ENCODE peak calls at places on chromosomes 6 and 20, in six cellular contexts. O is lower leg skin; Z is activated CD4-positive, alpha-beta T cell treated with anti-CD3 and anti-CD28 coated beads, Interleukin-2, amount 50 U/mL, for 1 hour; X is NCI-H1105 treated with DMSO at 0.1 percent for 48 hours; Y is fibroblast of lung; S is foreskin fibroblast. P is an unnamed sample.
A peak's percentile ranks its signal among the peaks of the same experiment; 100 is the strongest.

GRCh38 chr6:63572733-63573139 is 456 bp downstream of the LOC128125822 start:
- DNase-seq in Y (no peak), X (no peak), Z (no peak), S (no peak), O (no peak), P (no peak)

GRCh38 chr6:8278562-8278961 is 156.8 kb downstream of the SLC35B3 start:
- DNase-seq in S (no peak), Z (no peak), O (no peak), X (no peak), Y (no peak), P (no peak)

GRCh38 chr6:125197795-125198269 is 44.3 kb downstream of the TPD52L1 start:
- DNase-seq in S (peak; percentile 78), Z (no peak), Y (peak; percentile 55), O (no peak), X (peak; percentile 56), P (peak; percentile 99)

GRCh38 chr6:41502607-41503434 is 43.4 kb upstream of the FOXP4 start:
- DNase-seq in X (no peak), Y (no peak), O (no peak), Z (no peak), S (no peak), P (no peak)

GRCh38 chr6:144878577-144878976 is 593.4 kb downstream of the UTRN start:
- DNase-seq in Y (no peak), S (no peak), Z (no peak), O (no peak), X (peak; percentile 92), P (no peak)

GRCh38 chr20:58714340-58714922 is 21.8 kb downstream of the NPEPL1 start:
- DNase-seq in S (no peak), X (no peak), Y (no peak), O (peak; percentile 81), Z (no peak), P (no peak)

GRCh38 chr6:149060300-149060984 is 257.1 kb upstream of the TAB2 start:
- DNase-seq in Z (peak; percentile 49), S (no peak), O (no peak), X (peak; percentile 55), Y (peak; percentile 41), P (peak; percentile 57)

GRCh38 chr6:4511626-4512010 is 264.6 kb upstream of the CDYL start:
- DNase-seq in S (no peak), Y (no peak), O (no peak), Z (no peak), X (no peak), P (no peak)

GRCh38 chr6:168838000-168838399 is 397.0 kb downstream of the SMOC2 start:
- DNase-seq in Y (no peak), Z (no peak), O (no peak), S (no peak), X (peak; percentile 90), P (no peak)

GRCh38 chr20:62845818-62846527 is 15.6 kb downstream of the TCFL5 start:
- DNase-seq in S (peak; percentile 50), O (no peak), Z (no peak), Y (no peak), X (no peak), P (no peak)

GRCh38 chr6:46648869-46649488 is 3.6 kb downstream of the CYP39A1 start:
- DNase-seq in S (peak; percentile 75), O (no peak), Z (no peak), X (no peak), Y (peak; percentile 23), P (peak; percentile 21)

GRCh38 chr6:42742116-42742894 is 3.6 kb downstream of the TBCC start:
- DNase-seq in O (no peak), Z (no peak), S (peak; percentile 68), X (peak; percentile 60), Y (peak; percentile 88), P (no peak)

GRCh38 chr20:8424010-8424409 is 291.9 kb downstream of the PLCB1 start:
- DNase-seq in X (no peak), O (no peak), Y (peak; percentile 47), S (peak; percentile 55), Z (no peak), P (no peak)

GRCh38 chr6:39047434-39048327 is 900 bp upstream of the GLP1R start:
- DNase-seq in S (no peak), X (no peak), Z (no peak), Y (no peak), O (peak; percentile 67), P (no peak)